ENCODE peak calls at places on chromosomes 7 and 10, in four cellular contexts. One of them, this sample, is unnamed.

GRCh38 chr10:65793738-65794425 is 1132.0 kb upstream of the LRRTM3 start:
- DNase-seq in fibroblast of pulmonary artery: no peak
- DNase-seq in activated T-cell treated with anti-CD3 and anti-CD28 coated beads, Interleukin-2, amount 50 U/mL, for 72 hours: no peak
- DNase-seq in NCI-H69: peak
- DNase-seq in this sample: no peak

GRCh38 chr10:5234106-5234877 is 37.7 kb downstream of the AKR1C4 start:
- DNase-seq in fibroblast of pulmonary artery: peak
- DNase-seq in activated T-cell treated with anti-CD3 and anti-CD28 coated beads, Interleukin-2, amount 50 U/mL, for 72 hours: no peak
- DNase-seq in NCI-H69: peak
- DNase-seq in this sample: no peak

GRCh38 chr10:91622601-91623000 is 10.3 kb downstream of the PPP1R3C start:
- DNase-seq in fibroblast of pulmonary artery: no peak
- DNase-seq in activated T-cell treated with anti-CD3 and anti-CD28 coated beads, Interleukin-2, amount 50 U/mL, for 72 hours: no peak
- DNase-seq in NCI-H69: no peak
- DNase-seq in this sample: no peak

GRCh38 chr10:97399843-97400545 is 1.1 kb downstream of the RRP12 start:
- DNase-seq in NCI-H69: peak
- DNase-seq in activated T-cell treated with anti-CD3 and anti-CD28 coated beads, Interleukin-2, amount 50 U/mL, for 72 hours: no peak
- DNase-seq in fibroblast of pulmonary artery: peak
- DNase-seq in this sample: no peak

GRCh38 chr10:50988792-50989191 is 85.5 kb upstream of the PRKG1 start:
- DNase-seq in NCI-H69: peak
- DNase-seq in activated T-cell treated with anti-CD3 and anti-CD28 coated beads, Interleukin-2, amount 50 U/mL, for 72 hours: no peak
- DNase-seq in fibroblast of pulmonary artery: peak
- DNase-seq in this sample: no peak

GRCh38 chr7:132760873-132761272 is 184.6 kb upstream of the PLXNA4 start:
- DNase-seq in NCI-H69: no peak
- DNase-seq in activated T-cell treated with anti-CD3 and anti-CD28 coated beads, Interleukin-2, amount 50 U/mL, for 72 hours: no peak
- DNase-seq in fibroblast of pulmonary artery: no peak
- DNase-seq in this sample: no peak

GRCh38 chr10:34319197-34319846 is 495.8 kb downstream of the PARD3 start:
- DNase-seq in NCI-H69: peak
- DNase-seq in activated T-cell treated with anti-CD3 and anti-CD28 coated beads, Interleukin-2, amount 50 U/mL, for 72 hours: no peak
- DNase-seq in fibroblast of pulmonary artery: peak
- DNase-seq in this sample: no peak

GRCh38 chr10:113704637-113705343 is 25.1 kb downstream of the CASP7 start:
- DNase-seq in fibroblast of pulmonary artery: peak
- DNase-seq in NCI-H69: peak
- DNase-seq in activated T-cell treated with anti-CD3 and anti-CD28 coated beads, Interleukin-2, amount 50 U/mL, for 72 hours: peak
- DNase-seq in this sample: peak

GRCh38 chr7:151304856-151305255 is 36.8 kb upstream of the NUB1 start:
- DNase-seq in activated T-cell treated with anti-CD3 and anti-CD28 coated beads, Interleukin-2, amount 50 U/mL, for 72 hours: no peak
- DNase-seq in NCI-H69: peak
- DNase-seq in fibroblast of pulmonary artery: peak
- DNase-seq in this sample: no peak

GRCh38 chr7:140230862-140231778 is 54.3 kb upstream of the KDM7A start:
- DNase-seq in activated T-cell treated with anti-CD3 and anti-CD28 coated beads, Interleukin-2, amount 50 U/mL, for 72 hours: peak
- DNase-seq in NCI-H69: peak
- DNase-seq in fibroblast of pulmonary artery: peak
- DNase-seq in this sample: peak

GRCh38 chr7:82740246-82740848 is 296.8 kb upstream of the CACNA2D1 start:
- DNase-seq in NCI-H69: peak
- DNase-seq in fibroblast of pulmonary artery: peak
- DNase-seq in activated T-cell treated with anti-CD3 and anti-CD28 coated beads, Interleukin-2, amount 50 U/mL, for 72 hours: peak
- DNase-seq in this sample: peak

This sample was measured in neuronal stem cell.